ENCODE peak calls at places on chromosome 3, in ten cellular contexts. K is Panc1; L is ovary; H is AG04450; Y is psoas muscle; S is H9; N is heart right ventricle; J is SJSA1; W is stomach; F is CD8-positive, alpha-beta T cell. V is an unnamed sample.
A peak's percentile ranks its signal among the peaks of the same experiment; 100 is the strongest.

GRCh38 chr3:39505866-39506738 is 38.6 kb downstream of the MOBP start:
- DNase-seq in K (no peak), L (no peak), H (no peak), Y (no peak), S (no peak), N (no peak), J (no peak), W (no peak), F (no peak), V (no peak)

GRCh38 chr3:37892917-37893595 is 31.4 kb downstream of the CTDSPL start:
- DNase-seq in K (no peak), L (no peak), H (no peak), Y (peak; percentile 43), S (no peak), N (peak; percentile 67), J (no peak), W (no peak), F (no peak), V (no peak)

GRCh38 chr3:127761101-127761802 is 61.1 kb downstream of the MGLL start:
- DNase-seq in K (no peak), L (no peak), H (no peak), Y (no peak), S (no peak), N (no peak), J (no peak), W (no peak), F (no peak), V (no peak)

GRCh38 chr3:88986834-88987233 is 120.6 kb upstream of the EPHA3 start:
- DNase-seq in K (no peak), L (no peak), H (peak; percentile 11), Y (no peak), S (no peak), N (no peak), J (peak; percentile 32), W (no peak), F (no peak), V (no peak)

GRCh38 chr3:149019581-149019980 is 28.2 kb downstream of the GYG1 start:
- DNase-seq in K (no peak), L (no peak), H (no peak), Y (no peak), S (no peak), N (no peak), J (no peak), W (no peak), F (no peak), V (no peak)

GRCh38 chr3:53700441-53700840 is 145.8 kb downstream of the CHDH start:
- DNase-seq in K (no peak), L (no peak), H (no peak), Y (no peak), S (no peak), N (no peak), J (no peak), W (no peak), F (no peak), V (no peak)

GRCh38 chr3:188208751-188209433 is 54.9 kb downstream of the LPP start:
- DNase-seq in K (no peak), L (no peak), H (peak; percentile 30), Y (no peak), S (no peak), N (no peak), J (peak; percentile 67), W (no peak), F (no peak), V (no peak)

GRCh38 chr3:4290272-4290893 is 12.8 kb upstream of the SETMAR start:
- DNase-seq in K (peak; percentile 61), L (no peak), H (no peak), Y (no peak), S (no peak), N (no peak), J (no peak), W (no peak), F (peak; percentile 39), V (no peak)

GRCh38 chr3:72347819-72348319 is 500.4 kb downstream of the SHQ1 start:
- DNase-seq in K (no peak), L (peak; percentile 63), H (peak; percentile 44), Y (peak; percentile 72), S (peak; percentile 78), N (peak; percentile 74), J (peak; percentile 70), W (peak; percentile 90), F (peak; percentile 35), V (no peak)

GRCh38 chr3:155594836-155595235 is 150.0 kb downstream of the PLCH1 start:
- DNase-seq in K (no peak), L (no peak), H (no peak), Y (no peak), S (no peak), N (no peak), J (no peak), W (no peak), F (no peak), V (no peak)

GRCh38 chr3:160707187-160707789 is 30.3 kb downstream of the ARL14 start:
- DNase-seq in K (peak; percentile 38), L (no peak), H (no peak), Y (no peak), S (no peak), N (peak; percentile 61), J (no peak), W (no peak), F (peak; percentile 24), V (no peak)

DNA sequence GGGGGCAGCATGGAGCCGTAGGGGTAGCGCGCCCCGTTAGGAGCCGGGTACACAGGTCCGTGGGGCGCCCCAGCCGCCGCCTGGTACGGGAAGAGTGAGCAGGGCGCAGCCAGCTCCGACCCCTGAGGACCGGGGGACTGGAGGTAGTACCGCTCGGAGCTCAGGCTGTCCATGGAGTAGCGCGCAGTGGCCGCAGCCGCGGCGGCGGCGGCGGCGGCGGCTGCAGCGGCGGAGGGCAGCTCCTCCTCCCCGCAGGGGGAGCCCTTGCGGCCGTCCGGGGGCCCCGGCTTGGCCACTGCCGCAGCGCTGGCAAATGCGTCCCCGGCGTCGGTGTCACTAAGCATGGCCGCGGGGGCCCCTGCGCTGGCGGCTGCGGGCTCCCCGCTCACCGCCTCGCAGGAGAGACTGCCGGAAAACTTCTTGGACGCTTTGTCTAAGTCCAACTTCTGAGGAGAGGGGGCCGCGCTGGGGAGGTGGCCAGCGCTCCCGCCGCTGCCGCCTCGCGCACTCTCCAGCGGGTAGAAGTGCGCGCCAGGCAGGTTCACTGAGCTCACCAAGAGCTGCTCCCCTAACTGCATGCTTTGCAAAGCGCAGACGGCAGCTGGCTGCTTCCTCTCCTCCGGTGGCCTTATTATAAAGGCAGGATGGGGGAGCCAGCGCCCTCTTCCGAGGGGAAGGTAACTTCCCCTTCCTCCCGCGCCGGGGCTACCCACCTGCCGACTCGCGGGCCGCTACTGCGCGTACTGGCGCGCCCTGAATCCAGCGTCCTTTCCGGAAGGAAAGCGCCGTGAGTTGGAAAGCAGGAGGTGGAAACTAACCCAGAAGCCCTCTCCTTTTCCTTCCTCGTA is at the start of gene EOMES:
- DNase-seq in K (no peak), L (no peak), H (no peak), Y (peak; percentile 23), S (peak; percentile 86), N (no peak), J (peak; percentile 61), W (peak; percentile 47), F (peak; percentile 78), V (no peak)
- H3K27me3 ChIP-seq in K (no peaks in the 10 kb centered on the region), L (no peaks in the 10 kb centered on the region), H (peaks cover 91% of the 10 kb centered on the region), Y (peaks cover 100% of the 10 kb centered on the region), S (peaks cover 87% of the 10 kb centered on the region), N (peaks cover 100% of the 10 kb centered on the region), J (peaks cover 23% of the 10 kb centered on the region), W (peaks cover 100% of the 10 kb centered on the region), F (peaks cover 37% of the 10 kb centered on the region), V (peaks cover 76% of the 10 kb centered on the region)

GRCh38 chr3:46978985-46979944 is at the start of gene NBEAL2:
- DNase-seq in K (peak; percentile 33), L (peak; percentile 89), H (peak; percentile 64), Y (peak; percentile 98), S (peak; percentile 96), N (peak; percentile 96), J (peak; percentile 76), W (peak; percentile 99), F (peak; percentile 96), V (no peak)
- H3K27ac ChIP-seq in K (peak within 1 kb of the TSS; percentile 89), L (peak within 1 kb of the TSS; percentile 61), H (peak within 1 kb of the TSS; percentile 3), Y (peak within 1 kb of the TSS; percentile 93), S (peak within 1 kb of the TSS; percentile 22), N (peak within 1 kb of the TSS; percentile 93), J (no peak within 1 kb of the TSS), W (peak within 1 kb of the TSS; percentile 95), F (peak within 1 kb of the TSS; percentile 69), V (no peak within 1 kb of the TSS)

GRCh38 chr3:123348-123747 is 73.2 kb upstream of the CHL1 start:
- DNase-seq in K (no peak), L (no peak), H (no peak), Y (no peak), S (no peak), N (no peak), J (no peak), W (no peak), F (no peak), V (no peak)
- H3K9me3 ChIP-seq in K (no peaks in the 10 kb centered on the region), L (no peaks in the 10 kb centered on the region), H (no peaks in the 10 kb centered on the region), Y (no peaks in the 10 kb centered on the region), S (no peaks in the 10 kb centered on the region), N (no peaks in the 10 kb centered on the region), J (no peaks in the 10 kb centered on the region), W (no peaks in the 10 kb centered on the region), F (no peaks in the 10 kb centered on the region), V (peaks cover 2% of the 10 kb centered on the region)

DNA sequence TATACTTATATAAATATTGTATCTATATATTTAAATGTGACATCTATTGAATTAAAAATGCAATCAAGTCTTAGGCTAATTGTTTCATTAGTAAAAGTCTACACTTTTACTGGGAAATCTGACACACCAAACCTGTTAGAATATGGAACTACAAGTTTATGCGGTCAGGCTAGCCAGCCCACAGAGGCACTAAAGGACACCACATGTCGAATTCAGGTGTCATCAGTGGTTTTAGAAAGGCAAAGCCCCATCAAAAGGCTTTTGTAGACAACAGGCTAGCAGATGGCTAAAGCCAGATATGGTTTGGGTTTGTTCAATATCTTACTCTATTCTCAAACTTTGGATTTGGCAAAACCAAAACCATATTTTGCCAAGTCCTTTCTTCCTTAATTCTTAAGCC is 411.0 kb downstream of the MECOM start:
- DNase-seq in K (no peak), L (no peak), H (no peak), Y (no peak), S (no peak), N (no peak), J (no peak), W (no peak), F (no peak), V (no peak)
- H3K27me3 ChIP-seq in K (no peaks in the 10 kb centered on the region), L (no peaks in the 10 kb centered on the region), H (no peaks in the 10 kb centered on the region), Y (no peaks in the 10 kb centered on the region), S (no peaks in the 10 kb centered on the region), N (no peaks in the 10 kb centered on the region), J (no peaks in the 10 kb centered on the region), W (no peaks in the 10 kb centered on the region), F (no peaks in the 10 kb centered on the region), V (no peaks in the 10 kb centered on the region)

V was measured in iPS DF 6.9.